ENCODE peak calls at places on chromosomes 3 and 15, in five cellular contexts. F is cardiac fibroblast, E is colonic mucosa, Z is A549, N is GM23338. Q is an unnamed sample.

GRCh38 chr3:59251899-59252298 is 202.1 kb upstream of the CFAP20DC start:
- DNase-seq in F (no peak), E (no peak), Z (no peak), N (no peak), Q (no peak)

GRCh38 chr15:75024102-75024636 is 779 bp downstream of the PPCDC start:
- DNase-seq in F (peak), E (no peak), Z (peak), N (peak), Q (no peak)

GRCh38 chr3:61053781-61054496 is 197.3 kb downstream of the FHIT start:
- DNase-seq in F (no peak), E (no peak), Z (no peak), N (no peak), Q (no peak)

GRCh38 chr3:124456506-124456905 is 273.7 kb upstream of the UMPS start:
- DNase-seq in F (no peak), E (no peak), Z (no peak), N (no peak), Q (no peak)

GRCh38 chr3:11377726-11378125 is 105.5 kb downstream of the ATG7 start:
- DNase-seq in F (peak), E (no peak), Z (no peak), N (no peak), Q (no peak)

GRCh38 chr3:191721390-191721801 is 260.4 kb downstream of the PYDC2 start:
- DNase-seq in F (peak), E (no peak), Z (no peak), N (no peak), Q (no peak)

GRCh38 chr3:34015204-34016142 is 217.0 kb downstream of the PDCD6IP start:
- DNase-seq in F (peak), E (no peak), Z (no peak), N (peak), Q (no peak)

GRCh38 chr3:21672303-21672702 is 78.7 kb downstream of the ZNF385D start:
- DNase-seq in F (peak), E (no peak), Z (no peak), N (no peak), Q (no peak)

GRCh38 chr3:168212664-168213255 is 117.0 kb upstream of the GOLIM4 start:
- DNase-seq in F (peak), E (no peak), Z (no peak), N (no peak), Q (no peak)

GRCh38 chr3:88101142-88101541 is 42.1 kb downstream of the ZNF654 start:
- DNase-seq in F (no peak), E (no peak), Z (no peak), N (no peak), Q (no peak)

GRCh38 chr15:59401810-59402569 is 29.3 kb upstream of the MYO1E start:
- DNase-seq in F (no peak), E (peak), Z (no peak), N (peak), Q (no peak)

GRCh38 chr15:96038650-96039049 is 291.9 kb upstream of the NR2F2 start:
- DNase-seq in F (peak), E (no peak), Z (no peak), N (no peak), Q (no peak)

GRCh38 chr3:100420885-100421284 is 19.5 kb downstream of the LNP1 start:
- DNase-seq in F (peak), E (no peak), Z (no peak), N (no peak), Q (no peak)

GRCh38 chr3:190853464-190853863 is 9.0 kb downstream of the GMNC start:
- DNase-seq in F (no peak), E (no peak), Z (no peak), N (no peak), Q (no peak)

GRCh38 chr15:44193651-44194396 is 1.2 kb downstream of the FRMD5 start:
- DNase-seq in F (peak), E (peak), Z (peak), N (peak), Q (no peak)

GRCh38 chr15:44199393-44199792 is 4.3 kb upstream of the FRMD5 start:
- DNase-seq in F (no peak), E (no peak), Z (no peak), N (no peak), Q (no peak)

GRCh38 chr15:44194397-44195150 is 497 bp downstream of the FRMD5 start:
- DNase-seq in F (peak), E (peak), Z (peak), N (no peak), Q (peak)

DNA sequence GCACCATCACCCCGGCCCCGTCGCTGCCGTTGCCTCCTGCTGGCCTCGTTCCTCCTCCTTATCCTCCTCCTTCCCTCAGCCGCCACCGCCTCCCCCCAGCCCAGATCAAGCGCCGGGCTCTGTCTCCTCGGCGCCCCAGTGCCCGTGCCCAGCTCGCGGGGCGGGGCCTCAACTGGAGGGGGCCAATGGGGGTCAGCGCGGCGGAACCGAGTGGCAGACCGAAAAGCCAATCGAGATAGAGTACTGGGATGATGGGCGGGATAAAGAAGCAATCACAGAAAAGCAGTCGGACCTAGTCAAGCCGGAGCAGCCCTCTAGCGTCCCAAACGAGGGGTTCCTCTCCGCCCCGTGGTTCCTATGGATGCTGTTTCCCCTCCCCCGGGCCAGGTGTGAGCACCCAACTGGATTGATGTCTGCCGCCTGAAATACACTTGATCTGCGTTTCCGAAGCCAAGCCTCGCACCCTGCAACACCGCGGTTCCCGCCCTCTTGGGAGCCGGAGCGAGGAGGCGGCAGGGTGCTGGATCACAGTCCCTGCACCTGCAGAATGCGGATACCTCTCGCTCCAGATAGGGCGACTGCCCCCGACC is at the start of gene FRMD5:
- DNase-seq in F (peak), E (peak), Z (peak), N (peak), Q (peak)
- TF ChIP-seq CTCF in F (peak), E (peak), Z (no peak), N (peak), Q (peak)

GRCh38 chr15:23497710-23498111 is 50.7 kb upstream of the GOLGA6L2 start:
- DNase-seq in F (peak), E (no peak), Z (no peak), N (peak), Q (no peak)
- TF ChIP-seq CTCF in F (peak), E (peak), Z (peak), N (peak), Q (peak)

GRCh38 chr3:51391075-51391565 is at the start of gene RBM15B:
- DNase-seq in F (peak), E (peak), Z (peak), N (no peak), Q (peak)

GRCh38 chr3:51390186-51390585 is 899 bp upstream of the RBM15B start:
- DNase-seq in F (no peak), E (no peak), Z (no peak), N (no peak), Q (no peak)

GRCh38 chr3:51389423-51390183 is 1.5 kb upstream of the RBM15B start:
- DNase-seq in F (peak), E (peak), Z (peak), N (peak), Q (no peak)

GRCh38 chr3:51391566-51392300 is 648 bp downstream of the RBM15B start:
- DNase-seq in F (peak), E (no peak), Z (no peak), N (peak), Q (no peak)

DNA sequence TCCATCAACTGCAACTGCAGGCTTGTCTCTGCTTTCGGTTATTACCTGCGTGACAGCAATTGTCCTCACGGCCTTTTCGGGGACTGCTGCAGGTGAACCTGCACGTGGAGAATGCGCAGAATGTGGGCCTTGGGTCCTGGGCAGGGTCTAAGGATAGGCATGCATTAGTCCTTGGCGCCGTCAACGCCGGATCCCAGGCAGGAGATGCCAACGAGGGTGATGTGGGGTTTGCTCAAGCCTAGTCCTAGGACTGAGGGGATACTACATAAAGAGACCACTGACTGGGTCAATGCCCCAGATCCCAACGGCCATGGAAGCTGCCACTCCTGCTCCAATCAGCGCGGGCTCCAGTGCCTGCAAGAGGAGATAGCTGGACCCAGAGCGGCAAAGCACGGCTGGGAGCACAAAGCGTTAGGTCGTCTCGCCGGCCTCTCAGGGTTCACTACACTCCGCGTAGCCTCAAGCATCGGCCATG is 448 bp upstream of the RBM15B start:
- DNase-seq in F (no peak), E (no peak), Z (no peak), N (peak), Q (no peak)
- TF ChIP-seq CTCF in F (no peak), E (no peak), Z (no peak), N (no peak), Q (no peak)

GRCh38 chr3:16399473-16399872 is 114.0 kb downstream of the RFTN1 start:
- DNase-seq in F (peak), E (no peak), Z (peak), N (peak), Q (no peak)
- TF ChIP-seq CTCF in F (peak), E (no peak), Z (no peak), N (no peak), Q (peak)

GRCh38 chr3:43153189-43154083 is 47.6 kb upstream of the POMGNT2 start:
- DNase-seq in F (peak), E (peak), Z (no peak), N (peak), Q (no peak)
- TF ChIP-seq CTCF in F (no peak), E (no peak), Z (no peak), N (peak), Q (no peak)

DNA sequence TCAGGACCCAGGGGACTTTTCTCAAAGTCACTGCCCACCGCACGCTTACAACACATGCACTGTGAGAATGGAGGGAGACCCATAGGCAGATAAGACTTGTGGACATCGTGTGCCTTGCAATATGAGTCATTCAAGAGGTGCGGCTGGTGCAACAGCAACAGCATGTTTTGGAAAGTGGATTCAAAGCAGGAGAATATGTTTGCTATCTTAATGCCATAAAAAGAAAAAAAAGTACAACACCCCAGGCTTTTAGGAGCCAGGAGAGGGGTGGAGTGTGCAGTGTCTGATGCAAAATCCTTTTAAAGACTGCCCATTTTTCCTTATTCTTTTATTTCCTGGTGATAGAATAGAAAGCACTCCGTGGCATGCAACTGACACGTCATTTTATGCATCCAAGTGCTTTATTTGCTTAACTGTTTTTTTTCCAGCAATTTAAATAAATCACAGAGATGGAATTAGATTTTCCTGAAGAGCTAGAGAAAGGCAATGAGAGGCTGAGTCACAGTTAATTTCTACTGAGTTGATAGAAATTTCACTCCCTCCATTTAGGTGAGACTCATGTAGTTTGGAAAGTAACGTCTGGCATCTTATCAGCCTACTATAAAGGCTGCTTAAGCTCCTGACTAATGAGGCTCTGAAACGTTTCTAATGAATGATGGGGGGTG is 96.3 kb downstream of the NSUN3 start:
- DNase-seq in F (peak), E (no peak), Z (peak), N (no peak), Q (no peak)
- TF ChIP-seq CTCF in F (peak), E (no peak), Z (no peak), N (no peak), Q (no peak)

Q was measured in chondrocyte.